ENCODE peak calls at places on chromosomes 5 and 9, in eight cellular contexts. W is right lobe of liver, T is epithelial cell of esophagus, A is fibroblast of lung, F is psoas muscle, Y is GM13977, R is astrocyte of the spinal cord, Z is foreskin fibroblast. N is an unnamed sample.

GRCh38 chr9:120914953-120915352 is 11.6 kb downstream of the TRAF1 start:
- DNase-seq in W (no peak), T (peak), A (peak), F (no peak), Y (no peak), R (no peak), Z (peak), N (peak)

GRCh38 chr9:114382951-114383865 is 4.6 kb downstream of the AKNA start:
- DNase-seq in W (peak), T (no peak), A (peak), F (peak), Y (peak), R (peak), Z (peak), N (peak)

GRCh38 chr9:112569186-112569585 is 82.6 kb downstream of the KIAA1958 start:
- DNase-seq in W (no peak), T (peak), A (peak), F (no peak), Y (no peak), R (peak), Z (peak), N (peak)

GRCh38 chr9:127180457-127181314 is 58.3 kb upstream of the ANGPTL2 start:
- DNase-seq in W (no peak), T (no peak), A (no peak), F (peak), Y (no peak), R (no peak), Z (no peak), N (no peak)

GRCh38 chr9:88494983-88495721 is 39.8 kb upstream of the NXNL2 start:
- DNase-seq in W (no peak), T (no peak), A (no peak), F (no peak), Y (no peak), R (no peak), Z (no peak), N (no peak)

GRCh38 chr5:168443533-168443932 is 42.7 kb upstream of the RARS1 start:
- DNase-seq in W (no peak), T (no peak), A (peak), F (no peak), Y (no peak), R (peak), Z (no peak), N (no peak)

GRCh38 chr9:137632432-137633161 is 13.8 kb downstream of the EHMT1 start:
- DNase-seq in W (no peak), T (no peak), A (peak), F (no peak), Y (no peak), R (no peak), Z (peak), N (no peak)

GRCh38 chr9:137449931-137450537 is 8.9 kb upstream of the ENTPD8 start:
- DNase-seq in W (no peak), T (no peak), A (no peak), F (peak), Y (no peak), R (no peak), Z (no peak), N (no peak)

GRCh38 chr9:134413890-134414731 is 87.9 kb downstream of the RXRA start:
- DNase-seq in W (peak), T (peak), A (peak), F (peak), Y (no peak), R (peak), Z (peak), N (peak)

DNA sequence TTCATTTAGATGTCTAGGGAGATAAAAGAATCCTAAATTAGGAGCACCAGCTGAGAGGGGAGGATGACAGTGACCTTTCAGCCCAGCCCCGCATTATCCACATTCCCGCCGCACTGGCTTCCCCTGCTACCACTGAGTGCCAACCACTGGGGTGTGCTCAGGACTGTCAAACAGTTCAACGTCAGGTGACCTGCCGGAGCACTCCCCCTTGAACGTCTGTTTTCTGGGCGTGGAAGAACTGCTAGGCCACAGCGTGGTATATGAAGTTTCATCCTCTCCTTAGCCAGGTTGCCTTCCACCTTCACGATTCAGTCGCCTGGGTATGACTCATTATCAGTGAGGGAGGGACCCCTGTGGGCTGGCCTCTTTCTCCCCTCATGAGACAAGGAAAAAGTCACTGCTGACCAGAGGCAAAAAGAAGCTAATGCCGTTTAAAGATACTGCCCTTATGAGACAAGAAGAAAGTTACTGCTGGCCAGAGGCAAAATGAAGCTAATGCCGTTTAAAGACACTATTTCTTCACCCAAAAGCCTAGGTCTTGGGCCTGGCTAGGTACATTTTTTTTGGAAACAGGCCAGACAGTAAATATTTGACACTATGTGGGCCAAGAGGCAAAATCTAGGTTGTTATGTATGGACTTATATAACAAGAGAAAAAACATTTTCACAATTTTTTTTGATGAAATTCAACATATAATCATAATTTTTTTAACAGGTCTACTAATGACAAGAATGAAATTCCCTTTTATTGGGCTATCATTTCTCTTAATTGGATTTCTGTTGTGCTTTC is 4.6 kb downstream of the NMRK1 start:
- DNase-seq in W (peak), T (peak), A (no peak), F (no peak), Y (no peak), R (no peak), Z (no peak), N (no peak)
- TF ChIP-seq CTCF in W (peak), T (no peak), A (no peak), F (no peak), Y (no peak), R (no peak), Z (no peak), N (no peak)

GRCh38 chr5:33474004-33474403 is 33.2 kb downstream of the TARS1 start:
- DNase-seq in W (no peak), T (no peak), A (no peak), F (no peak), Y (no peak), R (no peak), Z (no peak), N (no peak)

GRCh38 chr5:33474931-33475499 is 34.2 kb downstream of the TARS1 start:
- DNase-seq in W (no peak), T (no peak), A (no peak), F (no peak), Y (no peak), R (no peak), Z (no peak), N (no peak)

GRCh38 chr5:33472805-33473409 is 32.1 kb downstream of the TARS1 start:
- DNase-seq in W (no peak), T (no peak), A (no peak), F (no peak), Y (no peak), R (no peak), Z (no peak), N (no peak)

GRCh38 chr5:33468811-33469435 is 28.2 kb downstream of the TARS1 start:
- DNase-seq in W (no peak), T (peak), A (no peak), F (no peak), Y (no peak), R (no peak), Z (no peak), N (no peak)

DNA sequence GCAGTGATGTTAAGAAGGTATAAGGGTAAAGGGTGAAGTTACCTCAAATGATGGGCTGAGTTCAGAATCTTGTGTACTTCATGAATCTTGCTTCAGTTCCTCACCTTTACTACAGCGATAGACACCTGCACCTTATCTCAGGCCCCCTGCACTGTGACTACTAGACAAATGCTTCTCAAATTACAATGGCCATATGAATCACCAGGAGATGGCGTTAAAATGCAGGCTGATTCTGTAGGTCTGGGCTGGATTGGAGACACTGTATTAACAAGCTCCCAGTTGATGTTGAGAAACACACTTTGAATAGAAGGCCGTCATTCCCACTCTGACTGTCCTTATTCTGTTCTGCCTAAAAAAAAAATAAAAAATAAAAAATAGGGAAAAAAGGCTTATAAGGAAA is 29.8 kb downstream of the TARS1 start:
- DNase-seq in W (no peak), T (peak), A (peak), F (no peak), Y (peak), R (peak), Z (no peak), N (peak)
- TF ChIP-seq CTCF in W (peak), T (peak), A (peak), F (peak), Y (peak), R (peak), Z (peak), N (peak)

GRCh38 chr9:28503573-28503972 is 930.3 kb upstream of the C9orf72 start:
- DNase-seq in W (no peak), T (no peak), A (no peak), F (no peak), Y (no peak), R (no peak), Z (peak), N (no peak)

DNA sequence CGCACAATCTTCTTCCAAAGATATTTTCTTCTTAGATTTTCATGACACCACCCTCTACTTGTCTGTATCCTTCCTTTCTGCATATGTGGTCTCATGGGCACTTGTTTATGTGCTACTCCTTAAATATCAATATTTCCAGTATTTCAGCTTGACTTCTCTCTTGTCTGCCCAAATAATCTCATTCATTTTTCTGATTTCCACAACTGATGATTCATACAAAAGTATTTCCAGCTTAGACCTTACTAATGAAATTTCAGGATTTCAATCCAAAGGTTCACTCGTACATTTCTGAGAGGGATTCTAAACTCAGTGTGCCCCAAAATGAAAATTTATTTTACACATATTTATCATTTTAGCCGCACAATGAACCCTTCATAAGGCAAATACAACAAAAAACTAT is 928.9 kb upstream of the C9orf72 start:
- DNase-seq in W (no peak), T (no peak), A (no peak), F (no peak), Y (no peak), R (no peak), Z (no peak), N (no peak)
- TF ChIP-seq CTCF in W (no peak), T (no peak), A (no peak), F (no peak), Y (no peak), R (no peak), Z (no peak), N (no peak)

DNA sequence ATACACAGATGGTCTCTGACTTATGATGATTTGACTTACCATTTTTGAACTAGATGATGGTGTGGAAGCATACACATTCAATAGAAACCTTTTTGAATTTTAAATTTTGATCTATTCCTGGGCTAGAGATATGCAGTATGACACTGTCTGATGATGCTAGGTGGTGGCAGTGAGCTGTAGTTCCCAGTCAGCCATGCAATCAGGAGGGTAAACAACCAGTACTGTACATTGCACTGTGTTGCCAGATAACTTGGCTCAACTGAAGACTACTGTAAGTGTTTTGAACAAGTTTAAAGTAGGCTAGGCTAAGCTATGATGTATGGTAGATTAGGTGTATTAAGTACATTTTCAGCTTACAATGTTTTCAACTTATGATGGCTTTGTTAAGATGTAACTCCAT is 859.1 kb upstream of the ARRDC3 start:
- DNase-seq in W (no peak), T (no peak), A (no peak), F (no peak), Y (no peak), R (no peak), Z (no peak), N (no peak)
- TF ChIP-seq CTCF in W (no peak), T (no peak), A (no peak), F (no peak), Y (no peak), R (no peak), Z (no peak), N (no peak)

DNA sequence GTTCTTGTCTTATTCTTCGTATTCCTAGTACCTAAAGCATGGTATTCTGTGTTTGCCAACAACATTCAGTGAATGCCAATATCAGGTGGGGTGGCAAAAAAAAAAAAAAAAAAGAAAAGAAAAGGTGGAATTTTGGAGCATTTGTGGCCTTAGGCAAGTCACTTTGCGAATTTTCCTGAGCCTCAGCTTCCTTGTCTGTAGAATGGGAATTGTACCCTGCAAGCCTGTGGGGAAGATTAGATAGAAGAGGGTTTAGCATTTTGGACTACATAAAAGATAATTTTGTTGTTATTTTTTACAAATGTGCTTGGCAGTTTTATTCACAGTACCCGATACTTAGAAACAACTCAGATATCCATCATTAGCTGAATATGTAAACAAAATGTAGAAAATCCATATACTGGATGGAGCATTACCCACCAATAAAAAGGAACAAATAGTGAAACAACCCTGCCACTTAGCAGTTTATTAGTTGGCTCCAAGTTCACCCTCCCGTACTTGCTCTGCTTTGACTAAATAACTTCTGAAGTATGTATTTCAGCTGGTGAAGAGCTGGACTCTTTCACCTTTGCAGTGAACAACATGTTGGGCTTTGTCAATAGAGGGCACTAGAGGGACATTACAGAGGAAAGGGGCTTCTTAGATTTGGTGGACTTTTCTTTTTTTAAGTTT is 13.6 kb downstream of the UBE2D2 start:
- DNase-seq in W (no peak), T (peak), A (peak), F (no peak), Y (no peak), R (peak), Z (peak), N (peak)
- TF ChIP-seq CTCF in W (peak), T (peak), A (peak), F (peak), Y (peak), R (peak), Z (peak), N (peak)

GRCh38 chr9:77276799-77277198 is 99.5 kb downstream of the VPS13A start:
- DNase-seq in W (no peak), T (no peak), A (no peak), F (no peak), Y (no peak), R (no peak), Z (no peak), N (no peak)
- TF ChIP-seq CTCF in W (no peak), T (no peak), A (no peak), F (no peak), Y (no peak), R (no peak), Z (no peak), N (no peak)

DNA sequence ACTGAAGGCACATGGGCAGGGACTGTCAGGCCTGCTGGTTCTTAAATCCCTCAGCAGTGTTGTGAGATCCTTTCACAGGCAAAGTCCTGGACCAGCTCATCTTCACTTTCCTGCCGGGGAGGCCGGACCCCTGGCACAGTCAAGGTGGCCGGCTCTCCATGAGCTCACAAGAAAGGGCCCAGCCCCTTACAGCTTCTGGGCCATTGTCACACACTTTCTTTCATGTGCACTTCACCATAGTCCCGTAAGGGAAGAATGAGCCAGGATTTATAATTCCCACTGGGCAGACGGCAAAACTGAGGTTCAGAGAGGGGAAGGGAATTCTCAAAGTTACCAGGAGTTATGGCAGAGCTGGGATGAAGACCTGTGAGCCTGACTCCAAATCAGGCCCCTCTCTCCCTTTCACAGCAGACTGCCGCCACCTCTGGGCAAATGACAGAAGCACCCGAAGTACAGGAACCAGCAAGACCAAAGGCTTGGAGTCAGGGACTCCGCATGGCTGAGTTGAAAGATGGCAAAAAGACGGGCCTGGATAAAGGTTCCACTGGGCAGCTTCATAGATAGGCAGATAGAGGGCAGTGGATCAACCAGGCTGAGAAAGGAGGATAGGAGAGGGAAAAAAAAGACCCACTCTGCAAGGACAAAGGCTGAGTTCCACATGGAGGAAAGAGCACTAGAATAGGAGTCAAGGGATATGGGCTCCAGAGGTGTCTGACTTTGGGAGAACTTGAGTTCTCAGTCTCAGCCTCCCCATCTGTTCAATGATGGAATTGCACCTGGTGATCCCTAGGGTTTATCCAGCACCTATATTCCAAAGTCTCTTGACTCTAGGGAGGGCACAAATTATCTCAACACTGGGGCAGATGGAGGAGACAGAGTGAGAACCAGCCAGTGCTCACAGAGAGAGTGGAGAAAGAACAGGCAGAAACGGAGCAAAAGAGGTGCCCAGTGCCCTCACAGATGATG is 128.7 kb downstream of the PAX5 start:
- DNase-seq in W (no peak), T (no peak), A (no peak), F (no peak), Y (no peak), R (no peak), Z (no peak), N (no peak)
- TF ChIP-seq CTCF in W (no peak), T (peak), A (peak), F (no peak), Y (no peak), R (peak), Z (no peak), N (peak)

DNA sequence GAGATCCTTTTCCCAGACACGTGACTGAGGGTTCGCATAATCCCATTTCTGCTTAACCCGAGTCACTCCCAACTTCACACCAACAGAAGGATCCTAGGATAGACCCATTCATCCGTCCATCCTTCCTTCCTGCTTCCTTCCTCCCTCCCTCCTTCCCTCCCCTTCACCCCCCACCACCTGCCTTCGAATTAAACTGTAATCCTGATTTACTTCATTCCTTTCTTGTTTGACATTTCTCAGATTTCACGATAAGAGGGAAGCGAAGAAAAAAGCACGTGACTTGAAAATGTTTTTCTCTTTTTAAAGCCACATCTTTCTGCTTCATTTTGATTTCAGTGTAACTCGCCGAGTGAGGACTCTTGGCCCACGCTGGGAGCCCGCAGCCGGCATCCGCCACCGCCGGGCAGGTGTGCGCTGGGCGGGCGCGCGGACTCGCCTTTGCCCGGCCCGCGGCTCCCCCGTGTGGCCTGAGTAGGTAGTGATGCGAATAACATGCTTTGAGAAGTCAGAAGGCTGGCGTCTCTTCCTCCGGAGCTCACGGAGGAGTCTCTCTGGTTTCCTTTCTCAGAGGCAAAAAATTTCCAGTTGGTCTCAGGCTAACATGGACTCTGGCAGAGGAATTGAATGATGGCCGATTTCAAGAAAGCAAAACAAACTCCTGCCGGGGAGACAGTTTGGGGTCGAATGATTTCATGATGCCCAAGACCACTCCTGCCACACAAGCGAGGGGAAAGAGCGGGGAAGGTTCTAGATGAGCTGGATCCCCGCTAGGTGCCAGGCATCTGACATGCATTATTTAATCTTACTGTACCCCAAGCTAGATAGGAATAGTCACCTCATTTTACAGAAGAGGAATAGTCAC is 117.7 kb downstream of the SLC12A2 start:
- DNase-seq in W (peak), T (peak), A (peak), F (peak), Y (peak), R (peak), Z (peak), N (peak)
- TF ChIP-seq CTCF in W (peak), T (peak), A (peak), F (peak), Y (peak), R (peak), Z (peak), N (peak)

GRCh38 chr5:142694092-142694856 is 8.4 kb upstream of the FGF1 start:
- DNase-seq in W (no peak), T (no peak), A (no peak), F (no peak), Y (no peak), R (no peak), Z (no peak), N (no peak)
- TF ChIP-seq CTCF in W (no peak), T (no peak), A (peak), F (no peak), Y (no peak), R (peak), Z (no peak), N (peak)

N was measured in HFFc6.